ENCODE peak calls at places on chromosomes 13 and 19, in eight cellular contexts. S is transverse colon, J is RWPE2, M is aorta, P is kidney, Z is mammary epithelial cell, N is Caco-2, A is cardiac muscle cell. F is an unnamed sample. For H3K36me3 and H3K4me1, the result is how much of the 10 kb centered on the place peaks cover.

GRCh38 chr13:102856603-102857002 is 10.8 kb downstream of the ERCC5 start:
- DNase-seq in S (no peak), J (no peak), M (no peak), P (no peak), Z (peak), N (no peak), A (no peak), F (no peak)

GRCh38 chr19:45182758-45183157 is 4.2 kb downstream of the BLOC1S3 start:
- DNase-seq in S (no peak), J (no peak), M (no peak), P (no peak), Z (peak), N (no peak), A (no peak), F (no peak)

GRCh38 chr19:39253374-39254149 is 4.9 kb upstream of the IFNL4 start:
- DNase-seq in S (no peak), J (no peak), M (no peak), P (no peak), Z (no peak), N (no peak), A (no peak), F (no peak)

GRCh38 chr19:33267706-33268105 is 34.6 kb downstream of the CEBPA start:
- DNase-seq in S (no peak), J (no peak), M (peak), P (peak), Z (no peak), N (no peak), A (no peak), F (no peak)

GRCh38 chr19:30011051-30011578 is 69.1 kb downstream of the URI1 start:
- DNase-seq in S (no peak), J (no peak), M (no peak), P (no peak), Z (no peak), N (no peak), A (no peak), F (no peak)

GRCh38 chr19:33777753-33778088 is 18.9 kb upstream of the KCTD15 start:
- DNase-seq in S (no peak), J (no peak), M (no peak), P (no peak), Z (no peak), N (no peak), A (no peak), F (no peak)

GRCh38 chr19:48628486-48629296 is 8.5 kb downstream of the DBP start:
- DNase-seq in S (peak), J (no peak), M (no peak), P (peak), Z (no peak), N (no peak), A (no peak), F (no peak)

GRCh38 chr19:7188682-7189629 is 105.3 kb downstream of the INSR start:
- DNase-seq in S (no peak), J (no peak), M (no peak), P (no peak), Z (no peak), N (no peak), A (peak), F (no peak)

GRCh38 chr19:33472696-33473624 is 48.6 kb downstream of the PEPD start:
- DNase-seq in S (no peak), J (no peak), M (no peak), P (no peak), Z (peak), N (no peak), A (no peak), F (no peak)

GRCh38 chr19:8611890-8612806 is 1.6 kb upstream of the ADAMTS10 start:
- DNase-seq in S (peak), J (no peak), M (peak), P (peak), Z (no peak), N (no peak), A (no peak), F (no peak)

GRCh38 chr13:101449971-101450748 is 2.3 kb upstream of the ITGBL1 start:
- DNase-seq in S (no peak), J (peak), M (no peak), P (no peak), Z (peak), N (no peak), A (no peak), F (no peak)

GRCh38 chr19:5354403-5354802 is 13.8 kb upstream of the PTPRS start:
- DNase-seq in S (no peak), J (no peak), M (no peak), P (peak), Z (no peak), N (peak), A (no peak), F (peak)

GRCh38 chr13:79281335-79281734 is 124.7 kb downstream of the RBM26 start:
- DNase-seq in S (no peak), J (no peak), M (no peak), P (no peak), Z (no peak), N (no peak), A (no peak), F (no peak)

GRCh38 chr13:52852444-52852843 is 4.0 kb upstream of the PCDH8 start:
- DNase-seq in S (no peak), J (no peak), M (no peak), P (no peak), Z (no peak), N (no peak), A (no peak), F (no peak)

DNA sequence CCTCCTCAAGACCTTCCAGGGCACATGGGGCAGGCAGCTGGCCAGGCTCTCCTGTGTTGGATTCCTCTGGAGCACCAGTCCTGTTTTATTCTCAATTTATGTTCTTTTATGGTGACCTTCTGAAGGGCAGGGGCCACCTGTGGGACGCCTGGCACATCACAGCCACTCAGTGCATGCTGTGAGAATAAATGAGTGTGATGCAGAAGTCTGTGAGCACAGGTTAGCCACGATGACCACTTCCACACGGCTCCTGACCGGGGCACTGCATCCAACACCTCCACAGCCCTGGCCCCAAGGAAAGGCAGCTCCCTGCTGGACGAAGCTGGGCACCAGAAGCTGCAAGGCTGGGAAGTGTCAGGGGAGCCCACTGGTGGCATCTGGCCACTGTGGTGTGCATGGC is 122.8 kb downstream of the CRYL1 start:
- DNase-seq in S (no peak), J (no peak), M (no peak), P (no peak), Z (no peak), N (no peak), A (no peak), F (no peak)
- H3K36me3 ChIP-seq in S (under half), J (under half), M (under half), P (under half), Z (under half), N (under half), A (under half), F (under half)

DNA sequence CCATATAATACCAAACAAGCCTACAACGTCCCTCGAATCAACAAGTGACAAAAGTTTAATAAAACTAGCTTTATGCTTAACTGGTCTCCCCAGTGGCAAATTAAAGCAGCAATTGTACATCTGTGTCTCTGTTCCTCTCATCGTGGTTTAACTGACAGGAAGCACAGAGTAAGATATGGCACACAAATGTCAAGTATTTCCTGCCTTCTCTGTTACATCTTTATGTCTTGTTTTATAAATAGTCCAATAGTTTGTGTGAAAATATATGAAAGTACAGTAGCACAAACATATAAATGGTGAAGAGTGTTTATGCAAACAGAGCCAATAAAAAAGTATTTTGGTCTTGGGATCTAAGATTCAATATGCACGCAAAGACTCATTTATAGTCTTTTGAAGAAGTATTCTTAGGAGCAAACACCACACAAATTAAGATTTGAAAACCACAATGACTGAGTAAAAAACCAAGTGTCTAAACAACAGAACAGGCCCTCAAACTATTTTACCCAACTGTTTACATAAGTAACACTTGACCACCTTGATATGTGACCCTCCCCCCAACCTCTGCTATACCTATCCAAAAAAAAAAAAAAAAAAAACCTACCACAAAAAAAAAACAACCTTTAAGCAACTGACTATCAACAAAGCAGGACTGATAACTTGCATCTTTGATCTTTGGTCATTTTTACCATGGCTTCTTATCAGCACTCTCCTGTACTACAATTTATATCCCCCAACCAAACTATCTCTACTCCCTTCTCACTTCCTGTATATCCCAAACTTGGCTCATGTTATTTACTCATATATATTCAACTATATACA is 14.0 kb downstream of the ELF1 start:
- DNase-seq in S (no peak), J (no peak), M (no peak), P (no peak), Z (no peak), N (no peak), A (no peak), F (no peak)
- H3K4me3 ChIP-seq in S (peak), J (no peak), M (no peak), P (no peak), Z (no peak), N (no peak), A (no peak), F (no peak)

DNA sequence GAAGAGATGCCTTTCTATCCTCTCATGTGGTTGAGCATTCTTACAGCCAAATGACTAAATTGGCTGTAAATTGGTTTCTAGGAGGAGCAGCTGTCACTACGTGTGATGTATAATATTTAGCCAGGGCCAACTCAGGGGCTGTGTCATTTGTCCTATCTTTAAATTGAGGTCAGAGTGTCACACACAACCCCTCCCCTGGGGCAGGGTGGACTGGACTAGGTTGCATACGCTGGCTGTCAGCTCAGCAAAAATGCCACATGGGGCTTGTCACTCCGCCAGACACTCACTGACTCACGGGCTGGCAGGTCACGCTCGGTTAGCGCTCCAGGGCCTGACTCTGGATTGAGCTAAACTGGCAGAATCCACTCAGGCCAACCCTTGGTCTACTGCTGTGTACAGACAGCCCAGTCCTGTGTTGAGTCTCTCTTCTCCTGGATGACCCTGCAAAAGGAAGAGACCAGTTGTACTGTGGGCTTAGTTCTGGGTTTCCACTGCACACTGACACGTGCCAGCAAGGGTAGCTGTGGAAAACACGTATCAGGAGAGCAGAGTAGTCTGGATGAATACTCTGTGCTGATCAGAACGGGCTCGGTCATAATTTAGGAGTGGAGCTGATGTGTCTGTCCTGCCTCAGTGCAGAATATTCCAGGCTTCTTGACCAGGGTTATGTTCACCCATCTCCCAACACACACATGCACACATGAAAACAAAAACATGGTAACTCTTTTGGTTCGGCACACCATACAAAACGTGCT is 29.1 kb downstream of the SHISA2 start:
- DNase-seq in S (no peak), J (no peak), M (peak), P (peak), Z (peak), N (peak), A (peak), F (peak)
- H3K4me1 ChIP-seq in S (under half), J (under half), M (under half), P (under half), Z (under half), N (under half), A (half or more), F (half or more)

DNA sequence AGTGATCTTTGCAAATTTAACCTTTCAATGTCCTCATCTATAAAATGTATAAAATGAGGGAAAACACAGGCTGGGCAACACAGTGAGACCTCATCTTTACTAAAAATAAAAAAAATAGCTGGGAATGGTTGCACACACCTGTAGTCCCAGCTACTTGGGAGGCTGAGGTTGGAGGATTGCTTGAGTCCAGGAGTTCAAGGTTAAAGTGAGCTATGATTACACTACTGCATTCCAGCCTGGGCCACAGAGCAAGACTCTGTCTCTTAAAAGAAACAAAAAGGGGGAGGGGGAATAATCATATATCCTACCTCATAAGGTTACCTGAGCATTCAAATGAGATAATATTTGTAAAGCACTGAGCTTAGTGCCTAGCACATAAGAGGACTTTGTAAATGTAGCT is 5.8 kb downstream of the MTRF1 start:
- DNase-seq in S (no peak), J (no peak), M (no peak), P (no peak), Z (no peak), N (no peak), A (no peak), F (no peak)
- H3K36me3 ChIP-seq in S (under half), J (half or more), M (under half), P (under half), Z (under half), N (under half), A (under half), F (under half)

GRCh38 chr19:54045771-54046170 is 17.9 kb downstream of the VSTM1 start:
- DNase-seq in S (no peak), J (no peak), M (no peak), P (no peak), Z (no peak), N (no peak), A (no peak), F (no peak)
- H3K4me3 ChIP-seq in S (no peak), J (no peak), M (no peak), P (no peak), Z (no peak), N (no peak), A (no peak), F (no peak)

GRCh38 chr19:3682286-3682685 is 18.0 kb downstream of the PIP5K1C start:
- DNase-seq in S (no peak), J (no peak), M (no peak), P (no peak), Z (no peak), N (no peak), A (no peak), F (no peak)

GRCh38 chr19:3679138-3679537 is 21.1 kb downstream of the PIP5K1C start:
- DNase-seq in S (no peak), J (no peak), M (no peak), P (no peak), Z (no peak), N (no peak), A (no peak), F (no peak)

GRCh38 chr19:3680939-3681338 is 19.3 kb downstream of the PIP5K1C start:
- DNase-seq in S (no peak), J (no peak), M (no peak), P (peak), Z (no peak), N (no peak), A (no peak), F (no peak)

GRCh38 chr19:3678188-3678587 is 22.1 kb downstream of the PIP5K1C start:
- DNase-seq in S (no peak), J (no peak), M (no peak), P (no peak), Z (no peak), N (no peak), A (no peak), F (no peak)

DNA sequence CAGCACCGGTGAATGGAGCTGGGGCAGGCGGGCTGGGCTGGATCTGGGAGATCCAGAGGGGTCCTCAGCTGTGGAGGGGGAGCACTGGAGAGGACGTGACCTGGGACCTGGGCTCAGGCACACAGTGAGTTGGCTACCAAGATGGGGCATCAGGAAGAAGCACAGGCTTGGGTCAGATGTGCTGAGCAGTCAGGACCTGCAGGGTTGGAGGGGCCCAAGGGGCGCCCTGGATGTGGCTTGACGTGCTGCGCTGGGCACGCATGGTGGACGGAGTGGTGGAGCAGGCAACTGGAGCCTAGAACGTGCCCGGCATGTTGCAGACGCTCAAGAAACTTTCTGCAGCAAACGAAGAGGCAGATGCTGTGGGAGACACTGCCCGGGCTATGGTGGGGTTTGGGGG is 20.7 kb downstream of the PIP5K1C start:
- DNase-seq in S (no peak), J (no peak), M (no peak), P (no peak), Z (no peak), N (no peak), A (no peak), F (no peak)
- H3K4me1 ChIP-seq in S (under half), J (under half), M (under half), P (under half), Z (under half), N (under half), A (under half), F (under half)

DNA sequence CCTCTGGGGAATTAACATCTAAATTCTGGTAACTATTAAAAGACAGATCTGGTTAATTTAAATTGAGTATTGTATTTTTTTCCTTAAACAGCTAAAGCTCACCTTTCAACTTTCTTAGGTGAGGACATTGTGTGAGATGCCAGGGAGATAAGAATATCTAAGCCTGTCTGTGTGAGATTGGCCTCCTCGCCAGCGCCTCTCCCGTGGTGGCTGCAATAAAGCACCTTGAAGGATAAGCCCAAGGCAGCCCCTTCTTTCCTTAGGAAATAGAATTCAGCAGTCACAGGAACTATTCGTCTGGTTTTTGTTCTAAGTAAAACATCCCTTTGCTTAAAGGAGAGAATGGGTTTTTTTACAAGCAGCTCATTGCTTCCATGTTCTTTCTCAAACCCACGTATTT is 24.6 kb downstream of the NAXD start:
- DNase-seq in S (no peak), J (no peak), M (no peak), P (no peak), Z (no peak), N (no peak), A (no peak), F (no peak)
- H3K36me3 ChIP-seq in S (under half), J (half or more), M (under half), P (half or more), Z (under half), N (under half), A (under half), F (under half)

DNA sequence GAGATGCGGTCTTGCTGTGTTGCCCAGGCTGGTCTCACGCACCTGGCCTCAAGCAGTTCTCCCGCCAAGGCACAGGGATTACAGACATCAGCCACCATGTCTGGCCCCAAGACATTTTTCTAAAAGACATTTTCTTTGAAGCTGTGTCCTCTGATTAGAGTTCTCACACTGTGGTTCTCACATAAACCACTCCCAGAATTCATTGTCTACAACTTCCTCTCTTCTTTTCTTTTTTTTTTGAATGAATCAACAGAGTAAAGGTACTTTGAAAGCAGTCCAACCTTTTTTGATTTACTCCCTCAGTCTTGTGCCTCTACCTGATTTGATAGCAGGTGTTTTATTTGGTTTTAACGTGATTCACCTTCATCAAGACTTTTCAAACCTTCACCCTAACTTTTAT is 14.3 kb upstream of the SHD start:
- DNase-seq in S (no peak), J (no peak), M (no peak), P (no peak), Z (no peak), N (no peak), A (no peak), F (no peak)
- H3K4me3 ChIP-seq in S (no peak), J (no peak), M (no peak), P (no peak), Z (no peak), N (no peak), A (no peak), F (no peak)

GRCh38 chr13:109785892-109786450 is 412 bp downstream of the IRS2 start:
- DNase-seq in S (no peak), J (no peak), M (no peak), P (no peak), Z (no peak), N (no peak), A (no peak), F (no peak)
- H3K4me1 ChIP-seq in S (under half), J (under half), M (under half), P (under half), Z (under half), N (under half), A (under half), F (under half)

GRCh38 chr19:46326608-46327007 is 20.3 kb upstream of the PPP5C start:
- DNase-seq in S (no peak), J (no peak), M (no peak), P (no peak), Z (no peak), N (no peak), A (no peak), F (no peak)

GRCh38 chr19:46324277-46324676 is 22.6 kb upstream of the PPP5C start:
- DNase-seq in S (no peak), J (no peak), M (no peak), P (no peak), Z (no peak), N (no peak), A (no peak), F (no peak)

GRCh38 chr19:46330319-46330918 is 16.5 kb upstream of the PPP5C start:
- DNase-seq in S (no peak), J (no peak), M (no peak), P (no peak), Z (no peak), N (no peak), A (no peak), F (no peak)

GRCh38 chr19:46328079-46328478 is 18.8 kb upstream of the PPP5C start:
- DNase-seq in S (no peak), J (no peak), M (no peak), P (no peak), Z (no peak), N (no peak), A (no peak), F (no peak)
- H3K36me3 ChIP-seq in S (under half), J (under half), M (under half), P (under half), Z (under half), N (under half), A (half or more), F (under half)

F was measured in SJCRH30.